ENCODE peak calls at places on chromosomes 16 and 17, in six cellular contexts. O, Q, Z, R, V and T are unnamed samples.

GRCh38 chr16:50313596-50314483 is 47.5 kb downstream of the ADCY7 start:
- DNase-seq in Q (peak), O (no peak), V (peak), Z (no peak), R (no peak), T (peak)

GRCh38 chr17:62067165-62068145 is 2.4 kb upstream of the MED13 start:
- DNase-seq in Q (no peak), Z (no peak), O (no peak), R (no peak), V (no peak), T (no peak)

GRCh38 chr17:45050680-45051059 is 762 bp downstream of the DCAKD start:
- DNase-seq in Q (no peak), V (no peak), R (no peak), Z (no peak), O (no peak), T (peak)

GRCh38 chr17:80068301-80069160 is 32.1 kb downstream of the CCDC40 start:
- DNase-seq in Q (no peak), O (no peak), V (no peak), R (peak), Z (peak), T (no peak)

GRCh38 chr17:28228986-28229729 is 89.8 kb upstream of the TMEM97 start:
- DNase-seq in Q (no peak), V (no peak), O (no peak), Z (no peak), R (no peak), T (peak)

GRCh38 chr16:65318138-65318537 is 196.3 kb upstream of the CDH11 start:
- DNase-seq in R (no peak), O (no peak), V (no peak), Z (no peak), Q (no peak), T (no peak)

GRCh38 chr17:28225872-28226271 is 93.1 kb upstream of the TMEM97 start:
- DNase-seq in Z (no peak), R (no peak), Q (no peak), V (no peak), O (no peak), T (no peak)

GRCh38 chr17:19287651-19288050 is 50.5 kb downstream of the EPN2 start:
- DNase-seq in V (no peak), Z (no peak), O (no peak), Q (no peak), R (no peak), T (no peak)

GRCh38 chr17:7932949-7933348 is 943 bp downstream of the CNTROB start:
- DNase-seq in Z (no peak), R (peak), O (peak), Q (no peak), V (no peak), T (peak)

GRCh38 chr17:10733666-10734065 is 3.8 kb upstream of the TMEM220 start:
- DNase-seq in Z (no peak), R (no peak), O (no peak), Q (no peak), V (no peak), T (no peak)

GRCh38 chr16:81717662-81718189 is 61.4 kb upstream of the PLCG2 start:
- DNase-seq in Q (no peak), Z (no peak), O (no peak), R (no peak), V (no peak), T (no peak)

GRCh38 chr16:19486744-19487325 is 35.1 kb downstream of the GDE1 start:
- DNase-seq in Q (no peak), O (no peak), R (no peak), Z (no peak), V (no peak), T (peak)

GRCh38 chr16:25636662-25637061 is 55.1 kb upstream of the HS3ST4 start:
- DNase-seq in Q (no peak), V (no peak), O (no peak), R (no peak), Z (no peak), T (no peak)